ENCODE peak calls at places on chromosomes 7 and 10, in four cellular contexts. M, P, B and Y are unnamed samples. For H3K27me3, the result is how much of the 10 kb centered on the place peaks cover.

GRCh38 chr7:24336461-24336860 is 52.5 kb downstream of the NPY start:
- DNase-seq in M (peak), P (no peak), B (peak), Y (no peak)

GRCh38 chr10:49534670-49535381 is 4.1 kb downstream of the ERCC6 start:
- DNase-seq in M (no peak), P (no peak), B (no peak), Y (no peak)

GRCh38 chr7:114481995-114482394 is 67.4 kb downstream of the FOXP2 start:
- DNase-seq in M (no peak), P (no peak), B (no peak), Y (no peak)

GRCh38 chr7:30510124-30511074 is 5.8 kb upstream of the GGCT start:
- DNase-seq in M (peak), P (peak), B (peak), Y (peak)

GRCh38 chr10:132114953-132115520 is 49.3 kb downstream of the JAKMIP3 start:
- DNase-seq in M (no peak), P (no peak), B (no peak), Y (no peak)

GRCh38 chr10:55374917-55375316 is 573.9 kb upstream of the PCDH15 start:
- DNase-seq in M (no peak), P (no peak), B (no peak), Y (no peak)

GRCh38 chr7:85184599-85185354 is 2.1 kb downstream of the SEMA3D start:
- DNase-seq in M (no peak), P (no peak), B (no peak), Y (no peak)

GRCh38 chr10:8321990-8322389 is 267.5 kb downstream of the GATA3 start:
- DNase-seq in M (no peak), P (no peak), B (no peak), Y (no peak)

GRCh38 chr7:36851382-36851781 is 127.1 kb upstream of the AOAH start:
- DNase-seq in M (no peak), P (no peak), B (no peak), Y (no peak)

GRCh38 chr10:78375854-78376785 is 342.5 kb downstream of the RPS24 start:
- DNase-seq in M (no peak), P (no peak), B (no peak), Y (no peak)

GRCh38 chr10:68212721-68213352 is 19.1 kb downstream of the ATOH7 start:
- DNase-seq in M (no peak), P (peak), B (peak), Y (no peak)

GRCh38 chr10:27152687-27153086 is 1.5 kb downstream of the YME1L1 start:
- DNase-seq in M (no peak), P (no peak), B (no peak), Y (no peak)

GRCh38 chr10:70657036-70657435 is 15.3 kb upstream of the ADAMTS14 start:
- DNase-seq in M (no peak), P (no peak), B (no peak), Y (no peak)

GRCh38 chr7:128833939-128834310 is 3.7 kb downstream of the FLNC start:
- DNase-seq in M (no peak), P (no peak), B (no peak), Y (no peak)

GRCh38 chr7:72334066-72334465 is 78.1 kb downstream of the CALN1 start:
- DNase-seq in M (no peak), P (peak), B (no peak), Y (no peak)

GRCh38 chr7:1041471-1042160 is 2.7 kb upstream of the GPR146 start:
- DNase-seq in M (no peak), P (no peak), B (no peak), Y (no peak)

GRCh38 chr7:108311446-108312168 is 144.6 kb downstream of the NRCAM start:
- DNase-seq in M (no peak), P (no peak), B (no peak), Y (no peak)

GRCh38 chr7:19122018-19122588 is 4.7 kb upstream of the TWIST1 start:
- DNase-seq in M (peak), P (no peak), B (no peak), Y (peak)

GRCh38 chr10:94344522-94345122 is 18.1 kb downstream of the NOC3L start:
- DNase-seq in M (no peak), P (no peak), B (no peak), Y (no peak)

GRCh38 chr10:75911426-75911825 is 480.0 kb downstream of the LRMDA start:
- DNase-seq in M (no peak), P (no peak), B (no peak), Y (no peak)

GRCh38 chr7:129257168-129257567 is 32.3 kb downstream of the AHCYL2 start:
- DNase-seq in M (no peak), P (no peak), B (no peak), Y (no peak)

GRCh38 chr10:102113956-102114857 is 6.0 kb downstream of the LDB1 start:
- DNase-seq in M (no peak), P (no peak), B (no peak), Y (no peak)

GRCh38 chr10:96697026-96697425 is 23.3 kb downstream of the PIK3AP1 start:
- DNase-seq in M (no peak), P (no peak), B (no peak), Y (no peak)

GRCh38 chr7:19957664-19958063 is 184.2 kb upstream of the TMEM196 start:
- DNase-seq in M (no peak), P (no peak), B (no peak), Y (no peak)

GRCh38 chr10:119211625-119212441 is 4.5 kb downstream of the GRK5 start:
- DNase-seq in M (no peak), P (no peak), B (no peak), Y (no peak)

GRCh38 chr7:47516386-47516785 is 65.5 kb downstream of the TNS3 start:
- DNase-seq in M (no peak), P (no peak), B (no peak), Y (no peak)

GRCh38 chr10:124498071-124498470 is 36.4 kb downstream of the LHPP start:
- DNase-seq in M (no peak), P (no peak), B (no peak), Y (no peak)

GRCh38 chr10:8803992-8804391 is 749.5 kb downstream of the GATA3 start:
- DNase-seq in M (no peak), P (no peak), B (no peak), Y (no peak)

GRCh38 chr10:79018591-79019011 is 50.2 kb upstream of the ZMIZ1 start:
- DNase-seq in M (no peak), P (no peak), B (no peak), Y (no peak)

GRCh38 chr10:72204724-72205123 is 11.1 kb upstream of the ANAPC16 start:
- DNase-seq in M (no peak), P (no peak), B (no peak), Y (no peak)

GRCh38 chr7:1725199-1725701 is 55.2 kb downstream of the ELFN1 start:
- DNase-seq in M (no peak), P (no peak), B (no peak), Y (no peak)

GRCh38 chr7:123424463-123424862 is 109.9 kb downstream of the IQUB start:
- DNase-seq in M (no peak), P (no peak), B (no peak), Y (no peak)

GRCh38 chr10:98361131-98361633 is 53.8 kb downstream of the PYROXD2 start:
- DNase-seq in M (no peak), P (peak), B (no peak), Y (no peak)

GRCh38 chr10:110983466-110983865 is 64.1 kb downstream of the SHOC2 start:
- DNase-seq in M (no peak), P (no peak), B (no peak), Y (no peak)
- H3K27ac ChIP-seq in M (no peak), P (no peak), B (no peak), Y (no peak)

GRCh38 chr7:74582447-74583039 is 75.0 kb upstream of the GTF2I start:
- DNase-seq in M (no peak), P (no peak), B (no peak), Y (no peak)
- TF ChIP-seq TCF7L2 in M (no peak), P (no peak), B (no peak), Y (no peak)

DNA sequence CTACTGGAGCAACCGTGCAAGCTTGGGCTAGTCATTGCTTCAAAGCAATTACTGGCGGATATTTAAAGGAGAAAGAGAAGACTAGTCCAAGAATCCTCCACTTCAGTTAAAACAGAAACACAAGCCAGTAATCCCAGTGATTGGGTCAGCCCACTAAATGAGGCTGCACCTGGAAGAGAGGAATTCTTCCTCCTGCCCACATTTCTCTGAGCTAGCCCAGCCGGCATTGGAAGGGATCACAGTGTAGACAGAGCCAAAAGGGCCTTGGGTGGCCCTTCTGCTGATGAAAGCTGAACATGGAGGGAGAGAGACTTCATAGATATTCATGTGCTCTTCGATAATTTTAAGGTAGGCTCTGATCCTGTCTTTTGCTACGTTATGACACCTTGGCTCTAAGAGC is 228.4 kb downstream of the KIAA1217 start:
- DNase-seq in M (no peak), P (no peak), B (no peak), Y (no peak)
- H3K27me3 ChIP-seq in M (under half), P (under half), B (under half), Y (under half)

DNA sequence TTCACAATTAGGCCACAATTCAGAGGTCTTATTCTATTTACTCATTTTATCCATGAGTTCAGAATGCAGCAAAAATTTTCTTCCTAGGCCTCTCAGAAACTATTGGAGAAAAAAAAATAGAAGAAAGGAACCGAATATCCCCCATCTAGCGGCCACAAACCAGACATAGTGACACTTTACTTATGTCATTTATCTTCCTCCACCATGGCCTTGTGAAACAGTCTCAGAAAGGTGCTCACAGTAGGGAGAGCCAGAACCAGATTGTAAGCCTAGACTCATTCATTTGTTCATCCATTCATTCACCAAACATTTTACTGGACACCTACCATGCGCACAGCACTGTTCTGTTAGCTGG is 16.0 kb downstream of the CREB3L2 start:
- DNase-seq in M (no peak), P (peak), B (no peak), Y (no peak)
- H3K27ac ChIP-seq in M (no peak), P (peak), B (peak), Y (no peak)

GRCh38 chr10:84540022-84540616 is 211.7 kb downstream of the CCSER2 start:
- DNase-seq in M (no peak), P (no peak), B (no peak), Y (no peak)
- TF ChIP-seq TCF7L2 in M (no peak), P (no peak), B (no peak), Y (no peak)

DNA sequence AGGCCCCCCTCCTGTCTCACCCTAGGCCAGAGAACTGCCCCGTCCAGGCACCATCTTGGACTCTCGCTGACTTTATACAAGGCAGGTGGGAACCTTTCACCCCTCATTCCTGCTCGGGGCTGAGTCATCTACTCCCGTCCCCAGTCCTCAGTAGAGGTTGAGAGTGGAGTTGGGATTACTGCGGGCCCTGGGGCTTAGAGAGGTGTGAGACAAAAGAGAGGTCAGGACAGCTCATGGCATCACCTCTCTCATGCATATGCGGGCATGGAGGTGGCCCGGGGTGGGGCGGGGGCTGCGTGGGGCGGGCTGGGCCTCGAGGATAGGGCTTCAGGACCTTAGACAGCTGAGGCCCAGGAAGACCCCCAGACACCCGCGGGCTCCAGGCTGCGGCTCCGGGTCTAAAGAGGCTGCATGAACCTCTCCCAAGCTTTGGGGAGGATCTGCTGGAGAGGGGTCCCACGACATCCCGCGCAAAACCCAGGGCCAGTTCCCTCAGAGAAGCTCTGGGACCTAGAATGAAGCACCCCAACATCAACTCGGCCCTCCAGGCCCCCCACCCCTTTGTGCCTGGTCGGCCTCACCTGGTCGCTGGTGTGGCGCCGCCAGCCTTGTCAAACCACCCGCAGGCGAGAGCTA is 319 bp downstream of the PDZD7 start:
- DNase-seq in M (no peak), P (no peak), B (no peak), Y (no peak)
- H3K27me3 ChIP-seq in M (under half), P (under half), B (under half), Y (under half)

GRCh38 chr7:40327113-40327512 is 192.3 kb downstream of the SUGCT start:
- DNase-seq in M (no peak), P (no peak), B (no peak), Y (no peak)

GRCh38 chr7:40331915-40332314 is 197.1 kb downstream of the SUGCT start:
- DNase-seq in M (no peak), P (no peak), B (no peak), Y (no peak)

GRCh38 chr7:40329601-40330153 is 194.9 kb downstream of the SUGCT start:
- DNase-seq in M (peak), P (peak), B (peak), Y (peak)

GRCh38 chr7:40332516-40332915 is 197.7 kb downstream of the SUGCT start:
- DNase-seq in M (no peak), P (no peak), B (no peak), Y (no peak)

GRCh38 chr7:40330408-40330807 is 195.6 kb downstream of the SUGCT start:
- DNase-seq in M (no peak), P (no peak), B (no peak), Y (no peak)
- H3K27ac ChIP-seq in M (no peak), P (no peak), B (no peak), Y (no peak)

GRCh38 chr7:17058568-17058967 is 176.8 kb upstream of the AGR3 start:
- DNase-seq in M (no peak), P (no peak), B (no peak), Y (no peak)
- TF ChIP-seq TCF7L2 in M (no peak), P (no peak), B (no peak), Y (no peak)

DNA sequence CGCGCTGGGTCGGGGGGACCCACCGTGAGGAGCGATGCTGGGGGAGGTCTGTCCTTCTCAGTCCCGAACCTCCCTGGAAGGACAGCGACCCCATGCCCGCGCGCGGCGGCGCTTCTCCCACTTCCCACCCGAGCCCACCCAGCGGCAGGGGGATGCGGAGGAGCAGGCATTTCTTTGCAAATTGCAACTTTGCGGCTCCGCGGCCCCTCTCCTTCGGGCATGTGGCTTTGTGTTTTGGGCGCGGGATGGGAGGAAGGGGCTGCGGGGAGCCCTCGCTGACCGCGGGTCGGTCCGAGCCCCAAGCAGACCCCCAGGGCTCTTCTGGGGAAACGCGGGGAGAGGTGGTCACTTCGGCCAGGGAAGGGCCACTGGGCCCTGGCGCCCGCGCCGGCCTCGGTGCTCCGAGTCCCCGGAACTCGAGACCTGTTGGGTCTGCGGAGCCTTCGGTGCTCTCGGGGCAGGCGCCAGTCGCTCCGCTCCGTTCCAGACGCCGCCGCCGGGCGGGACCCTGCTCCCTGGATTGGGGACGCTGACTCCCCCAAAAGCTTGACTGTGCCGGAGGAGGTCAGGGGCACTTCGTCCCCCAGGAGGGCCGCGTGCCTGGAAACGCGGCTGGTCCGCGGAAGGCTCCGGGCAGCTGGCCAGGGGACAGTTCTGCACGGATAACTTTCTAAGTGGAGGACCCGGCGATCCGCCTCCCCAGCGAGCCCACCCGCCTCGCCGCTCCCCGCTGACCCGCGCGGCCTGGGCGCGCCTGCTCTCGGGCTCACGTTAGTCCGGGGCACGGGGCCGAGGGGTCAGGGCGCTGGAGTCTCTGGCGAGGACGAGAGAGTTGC is 164.2 kb upstream of the DPP6 start:
- DNase-seq in M (no peak), P (no peak), B (no peak), Y (no peak)
- H3K27me3 ChIP-seq in M (under half), P (under half), B (under half), Y (under half)